ENCODE peak calls at places on chromosomes 11 and 22, in seven cellular contexts. U is neuronal stem cell, W is H1, A is mesendoderm, J is IMR-90, C is mesenchymal stem cell, R is trophoblast cell. V is an unnamed sample.

GRCh38 chr11:92955900-92956299 is 13.6 kb upstream of the MTNR1B start:
- DNase-seq in J (no peak), U (no peak), A (no peak), R (no peak), W (no peak), C (no peak), V (no peak)

GRCh38 chr11:47941907-47942558 is 38.3 kb upstream of the PTPRJ start:
- DNase-seq in J (no peak), U (no peak), W (no peak), C (no peak), A (peak; percentile 68), R (no peak), V (no peak)

GRCh38 chr11:112744041-112744440 is 217.2 kb upstream of the NCAM1 start:
- DNase-seq in R (no peak), C (no peak), A (no peak), U (no peak), J (no peak), W (no peak), V (no peak)

GRCh38 chr11:46458491-46458890 is 66.9 kb upstream of the CHRM4 start:
- DNase-seq in R (no peak), C (no peak), W (no peak), U (no peak), J (no peak), A (no peak), V (no peak)

GRCh38 chr11:8321876-8322275 is 58.2 kb upstream of the LMO1 start:
- DNase-seq in W (no peak), C (no peak), A (no peak), J (no peak), R (no peak), U (no peak), V (no peak)

GRCh38 chr22:46421272-46421671 is 85.8 kb downstream of the TRMU start:
- DNase-seq in W (no peak), R (no peak), U (no peak), A (no peak), C (no peak), J (no peak), V (no peak)

GRCh38 chr22:36765131-36765942 is 10.6 kb downstream of the IFT27 start:
- DNase-seq in C (no peak), R (no peak), A (no peak), U (no peak), W (no peak), J (no peak), V (peak; percentile 5)

GRCh38 chr11:65448418-65449196 is 26.0 kb downstream of the NEAT1 start:
- DNase-seq in W (no peak), R (peak; percentile 68), U (no peak), J (peak; percentile 64), C (peak; percentile 94), A (peak; percentile 82), V (peak; percentile 66)

GRCh38 chr22:20970939-20971657 is 4.0 kb downstream of the AIFM3 start:
- DNase-seq in R (no peak), U (peak; percentile 78), C (no peak), A (peak; percentile 22), J (no peak), W (no peak), V (no peak)

GRCh38 chr11:20512869-20513268 is 86.5 kb upstream of the SLC6A5 start:
- DNase-seq in J (no peak), U (no peak), W (no peak), A (no peak), R (no peak), C (no peak), V (no peak)

GRCh38 chr11:20522536-20522935 is 76.9 kb upstream of the SLC6A5 start:
- DNase-seq in W (no peak), A (peak; percentile 65), C (no peak), R (no peak), J (no peak), U (peak; percentile 57), V (no peak)

DNA sequence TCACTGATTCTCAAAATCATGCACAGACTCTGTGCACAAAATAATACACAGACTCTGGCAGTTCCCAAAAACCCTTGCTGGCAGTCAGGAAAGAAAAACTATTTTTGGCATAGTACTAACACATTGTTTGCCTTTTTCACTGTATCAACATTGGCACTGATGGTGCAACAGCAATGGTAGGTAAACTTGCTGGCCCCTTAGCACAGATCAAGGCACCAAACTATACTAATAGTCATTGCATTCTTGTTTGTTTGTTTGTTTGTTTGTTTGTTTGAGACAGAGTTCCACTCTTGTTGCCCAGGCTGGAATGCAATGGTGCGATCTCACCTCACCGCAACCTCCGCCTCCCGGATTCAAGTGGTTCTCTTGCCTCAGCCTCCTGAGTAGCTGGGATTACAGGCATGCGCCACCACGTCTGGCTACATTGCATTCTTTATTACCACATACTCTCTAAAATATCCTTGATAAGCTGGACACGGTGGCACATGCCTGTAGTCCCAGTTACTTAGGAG is 81.0 kb upstream of the SLC6A5 start:
- DNase-seq in A (no peak), U (no peak), C (no peak), J (no peak), W (no peak), R (peak; percentile 11), V (no peak)
- H3K4ac ChIP-seq in A (no peak overlapping the region), U (no peak overlapping the region), C (no peak overlapping the region), J (no peak overlapping the region), W (no peak overlapping the region), R (no peak overlapping the region), V (no peak overlapping the region)

GRCh38 chr11:123381817-123382554 is 48.1 kb upstream of the GRAMD1B start:
- DNase-seq in W (no peak), U (no peak), J (no peak), A (no peak), R (no peak), C (no peak), V (no peak)

GRCh38 chr11:123381149-123381548 is 48.9 kb upstream of the GRAMD1B start:
- DNase-seq in J (no peak), W (no peak), A (no peak), C (no peak), U (no peak), R (no peak), V (no peak)

GRCh38 chr11:123384116-123384515 is 46.0 kb upstream of the GRAMD1B start:
- DNase-seq in U (no peak), A (no peak), J (no peak), W (no peak), C (no peak), R (no peak), V (no peak)

GRCh38 chr11:123386746-123387510 is 43.1 kb upstream of the GRAMD1B start:
- DNase-seq in C (peak; percentile 37), J (peak; percentile 43), R (peak; percentile 65), A (peak; percentile 56), W (no peak), U (no peak), V (no peak)

DNA sequence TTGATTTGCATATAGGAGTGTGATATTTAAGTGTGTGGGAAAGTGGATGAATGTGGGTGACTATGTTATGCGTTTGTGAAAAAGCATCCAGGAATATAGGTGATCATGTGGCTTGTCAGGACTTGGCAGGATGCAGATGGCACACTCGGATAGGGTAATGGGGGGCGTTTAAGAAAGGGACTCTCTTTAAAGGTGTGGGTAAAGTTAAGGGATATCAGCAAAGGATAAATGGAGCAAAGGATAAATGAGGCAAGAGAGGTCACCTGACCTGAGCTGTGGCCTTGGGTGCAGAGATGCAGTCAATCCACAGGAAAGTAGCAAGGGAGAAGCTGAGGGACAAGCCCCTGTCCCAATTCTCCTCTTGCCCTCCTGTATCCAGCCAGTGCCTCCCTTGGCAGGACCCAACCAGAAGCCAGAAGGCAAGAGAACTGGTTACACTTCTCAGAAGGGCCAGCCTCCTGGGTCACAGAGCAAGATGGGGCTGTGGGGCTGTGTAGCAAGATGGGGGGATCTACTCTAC is 47.5 kb upstream of the GRAMD1B start:
- DNase-seq in U (no peak), C (no peak), A (no peak), W (no peak), R (no peak), J (no peak), V (no peak)
- H2AK5ac ChIP-seq in U (no peak overlapping the region), C (no peak overlapping the region), A (no peak overlapping the region), W (no peak overlapping the region), R (no peak overlapping the region), J (no peak overlapping the region), V (no peak overlapping the region)

GRCh38 chr11:82775218-82775617 is 41.6 kb upstream of the FAM181B start:
- DNase-seq in A (no peak), U (no peak), R (no peak), W (no peak), C (no peak), J (no peak), V (no peak)
- H3K4ac ChIP-seq in A (no peak overlapping the region), U (no peak overlapping the region), R (no peak overlapping the region), W (no peak overlapping the region), C (no peak overlapping the region), J (no peak overlapping the region), V (no peak overlapping the region)

GRCh38 chr11:75716659-75717058 is 979 bp upstream of the MOGAT2 start:
- DNase-seq in J (no peak), W (no peak), R (no peak), U (no peak), A (no peak), C (no peak), V (no peak)
- H2AK5ac ChIP-seq in J (no peak overlapping the region), W (no peak overlapping the region), R (no peak overlapping the region), U (no peak overlapping the region), A (no peak overlapping the region), C (no peak overlapping the region), V (no peak overlapping the region)

GRCh38 chr11:87352759-87353707 is 315.3 kb downstream of the TMEM135 start:
- DNase-seq in A (peak; percentile 83), W (peak; percentile 61), R (peak; percentile 62), J (peak; percentile 64), C (peak; percentile 76), U (peak; percentile 75), V (peak; percentile 89)
- H3K4ac ChIP-seq in A (no peak overlapping the region), W (no peak overlapping the region), R (no peak overlapping the region), J (peak overlapping the region; percentile 55), C (no peak overlapping the region), U (no peak overlapping the region), V (no peak overlapping the region)

GRCh38 chr11:15563054-15563453 is 448.3 kb downstream of the INSC start:
- DNase-seq in R (no peak), J (no peak), W (no peak), C (no peak), U (no peak), A (no peak), V (no peak)

GRCh38 chr11:15560689-15561467 is 446.2 kb downstream of the INSC start:
- DNase-seq in W (no peak), J (no peak), A (no peak), C (no peak), R (no peak), U (no peak), V (no peak)

GRCh38 chr11:15558513-15559181 is 443.9 kb downstream of the INSC start:
- DNase-seq in C (no peak), R (no peak), U (no peak), A (no peak), W (no peak), J (no peak), V (no peak)

GRCh38 chr11:15562230-15562629 is 447.5 kb downstream of the INSC start:
- DNase-seq in J (no peak), R (no peak), U (no peak), A (no peak), C (no peak), W (no peak), V (no peak)

GRCh38 chr11:15557831-15558230 is 443.1 kb downstream of the INSC start:
- DNase-seq in U (no peak), J (no peak), R (no peak), W (no peak), C (no peak), A (no peak), V (no peak)
- H2AK5ac ChIP-seq in U (no peak overlapping the region), J (no peak overlapping the region), R (no peak overlapping the region), W (no peak overlapping the region), C (no peak overlapping the region), A (no peak overlapping the region), V (no peak overlapping the region)